ENCODE peak calls at places on chromosome 3, in four cellular contexts. X is fibroblast of mammary gland, Z is WTC11, E is AG09309. I is an unnamed sample.

GRCh38 chr3:39338201-39338600 is 8.7 kb downstream of the CCR8 start:
- DNase-seq in X (no peak), Z (no peak), E (no peak), I (no peak)

GRCh38 chr3:52774901-52775864 is 2.2 kb upstream of the ITIH1 start:
- DNase-seq in X (no peak), Z (no peak), E (no peak), I (no peak)

GRCh38 chr3:136464502-136464901 is 214.4 kb downstream of the PCCB start:
- DNase-seq in X (peak), Z (no peak), E (no peak), I (peak)

GRCh38 chr3:186287723-186288122 is 74.3 kb downstream of the DGKG start:
- DNase-seq in X (peak), Z (no peak), E (peak), I (peak)

GRCh38 chr3:46354984-46355383 is 1.1 kb downstream of the CCR2 start:
- DNase-seq in X (no peak), Z (no peak), E (no peak), I (no peak)

GRCh38 chr3:192851821-192852352 is 65.8 kb downstream of the MB21D2 start:
- DNase-seq in X (peak), Z (no peak), E (no peak), I (peak)

GRCh38 chr3:139427283-139428060 is 38.0 kb upstream of the COPB2 start:
- DNase-seq in X (peak), Z (no peak), E (peak), I (peak)

GRCh38 chr3:147422226-147422933 is 13.2 kb downstream of the ZIC1 start:
- DNase-seq in X (no peak), Z (no peak), E (no peak), I (no peak)

GRCh38 chr3:185823280-185824044 is 1.4 kb downstream of the IGF2BP2 start:
- DNase-seq in X (no peak), Z (peak), E (no peak), I (no peak)

DNA sequence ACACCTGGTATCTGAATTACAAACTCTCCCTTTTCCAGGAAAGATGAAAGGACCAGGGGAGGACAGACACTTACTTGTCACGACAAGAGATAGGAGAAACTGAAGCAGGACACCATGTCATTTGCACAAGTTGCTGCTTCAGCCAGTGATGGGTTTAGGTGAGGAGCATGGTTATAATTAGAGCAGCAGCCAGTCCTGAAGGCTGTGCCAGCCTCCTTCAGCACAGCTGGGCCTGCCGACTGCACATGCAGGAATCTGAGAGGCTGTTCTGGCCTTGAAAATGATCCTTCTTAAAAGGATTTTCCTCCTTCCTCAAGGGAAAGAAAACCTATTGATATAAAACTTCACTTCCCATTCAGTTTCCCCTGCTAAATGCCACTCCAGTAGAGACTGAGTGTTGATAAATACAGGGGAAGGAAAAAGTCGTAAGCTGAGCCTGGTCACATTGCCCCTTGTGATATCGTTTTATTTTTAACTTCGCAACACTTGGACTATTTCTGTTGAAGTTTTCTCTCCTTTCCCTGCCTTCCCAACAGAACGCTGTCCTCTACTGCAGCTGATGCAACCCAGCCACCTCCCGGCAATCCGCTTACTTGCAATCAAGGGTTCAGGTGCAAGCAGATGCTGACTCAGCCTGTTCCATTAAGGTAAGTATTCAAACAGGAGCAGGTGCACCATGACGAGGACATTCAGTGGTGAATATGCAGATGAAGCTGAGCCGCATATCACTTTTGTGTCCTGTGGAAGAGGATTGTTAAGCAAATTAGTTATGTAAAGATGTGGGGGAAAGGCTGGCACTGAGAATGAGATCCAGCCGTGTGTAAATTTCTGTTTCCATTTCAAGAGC is at the start of gene FBXO40:
- DNase-seq in X (no peak), Z (peak), E (no peak), I (peak)
- TF ChIP-seq CTCF in X (no peak), Z (no peak), E (no peak), I (no peak)

DNA sequence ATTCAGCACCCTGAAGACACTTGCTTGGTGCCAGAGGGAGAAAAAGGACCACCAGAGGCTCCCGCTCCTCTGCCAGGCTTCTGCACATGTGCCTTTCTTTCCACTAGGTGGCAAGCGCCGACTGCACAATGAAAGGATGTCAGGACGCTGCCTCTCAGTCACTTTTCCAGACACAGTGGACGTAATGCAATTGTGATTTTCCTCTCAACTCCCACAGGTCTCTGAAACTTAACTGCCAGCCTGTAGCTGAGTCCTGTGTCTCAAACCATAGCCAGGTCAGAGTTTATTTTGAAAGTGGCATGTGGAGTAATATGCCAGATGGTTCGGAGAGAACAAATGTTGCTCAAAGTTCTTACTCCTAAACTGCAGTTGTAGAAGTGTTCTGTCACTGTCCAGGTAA is 162.9 kb downstream of the ITPR1 start:
- DNase-seq in X (peak), Z (peak), E (peak), I (peak)
- TF ChIP-seq CTCF in X (peak), Z (peak), E (peak), I (peak)

GRCh38 chr3:2166552-2166951 is 67.9 kb downstream of the CNTN4 start:
- DNase-seq in X (no peak), Z (no peak), E (no peak), I (no peak)
- TF ChIP-seq CTCF in X (no peak), Z (no peak), E (no peak), I (no peak)

GRCh38 chr3:134883697-134884385 is 88.8 kb downstream of the EPHB1 start:
- DNase-seq in X (peak), Z (no peak), E (no peak), I (peak)

GRCh38 chr3:134880431-134880830 is 85.4 kb downstream of the EPHB1 start:
- DNase-seq in X (no peak), Z (no peak), E (no peak), I (no peak)

GRCh38 chr3:134886991-134887390 is 91.9 kb downstream of the EPHB1 start:
- DNase-seq in X (no peak), Z (no peak), E (no peak), I (no peak)

GRCh38 chr3:134881305-134881704 is 86.2 kb downstream of the EPHB1 start:
- DNase-seq in X (no peak), Z (no peak), E (no peak), I (no peak)

GRCh38 chr3:134885877-134886621 is 91.0 kb downstream of the EPHB1 start:
- DNase-seq in X (peak), Z (no peak), E (peak), I (peak)
- TF ChIP-seq CTCF in X (peak), Z (no peak), E (peak), I (peak)

DNA sequence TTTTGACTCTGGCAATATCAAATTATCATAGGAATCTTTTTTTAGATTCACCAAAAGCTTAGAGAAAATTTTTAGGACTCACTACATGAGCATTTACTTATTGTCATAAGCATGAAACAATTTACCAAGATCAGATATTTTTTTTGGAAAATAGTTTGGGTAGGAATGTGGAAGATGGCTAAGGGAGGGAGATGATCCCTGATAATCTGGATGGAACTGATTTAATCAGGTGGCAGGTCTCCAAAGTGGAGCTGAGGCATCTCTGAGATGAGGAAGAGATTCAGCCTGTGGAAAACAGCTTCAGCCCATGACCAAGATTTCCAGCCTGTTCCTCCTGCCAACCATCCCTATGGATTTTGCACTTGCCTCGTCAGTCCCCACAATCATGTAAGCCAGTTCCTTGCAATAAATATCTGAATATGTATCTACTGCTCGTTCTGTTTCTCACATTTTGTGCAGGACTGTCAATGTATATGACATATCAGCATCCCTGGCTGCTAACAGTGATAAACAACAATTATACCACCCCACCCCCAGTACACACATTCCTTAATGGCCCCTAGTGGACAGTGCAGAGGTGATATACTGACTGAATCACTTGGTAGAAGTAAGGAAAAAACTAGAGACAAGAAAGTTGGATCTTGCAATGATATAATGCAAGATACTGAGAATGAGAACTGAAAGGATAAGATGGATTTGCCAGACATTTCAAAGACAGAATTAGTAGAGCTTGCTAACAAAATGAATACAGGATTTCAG is 183.8 kb downstream of the NEK10 start:
- DNase-seq in X (no peak), Z (no peak), E (no peak), I (no peak)
- TF ChIP-seq CTCF in X (no peak), Z (no peak), E (peak), I (no peak)

GRCh38 chr3:60053518-60054265 is 1003.9 kb upstream of the CFAP20DC start:
- DNase-seq in X (peak), Z (no peak), E (no peak), I (no peak)
- TF ChIP-seq CTCF in X (no peak), Z (no peak), E (no peak), I (no peak)

GRCh38 chr3:13644341-13645082 is 95.6 kb downstream of the FBLN2 start:
- DNase-seq in X (peak), Z (no peak), E (peak), I (peak)

GRCh38 chr3:13647314-13648059 is 98.6 kb downstream of the FBLN2 start:
- DNase-seq in X (peak), Z (no peak), E (peak), I (peak)

GRCh38 chr3:13648744-13649096 is 99.8 kb downstream of the FBLN2 start:
- DNase-seq in X (no peak), Z (no peak), E (no peak), I (no peak)

GRCh38 chr3:13648060-13648743 is 99.3 kb downstream of the FBLN2 start:
- DNase-seq in X (peak), Z (peak), E (peak), I (peak)

DNA sequence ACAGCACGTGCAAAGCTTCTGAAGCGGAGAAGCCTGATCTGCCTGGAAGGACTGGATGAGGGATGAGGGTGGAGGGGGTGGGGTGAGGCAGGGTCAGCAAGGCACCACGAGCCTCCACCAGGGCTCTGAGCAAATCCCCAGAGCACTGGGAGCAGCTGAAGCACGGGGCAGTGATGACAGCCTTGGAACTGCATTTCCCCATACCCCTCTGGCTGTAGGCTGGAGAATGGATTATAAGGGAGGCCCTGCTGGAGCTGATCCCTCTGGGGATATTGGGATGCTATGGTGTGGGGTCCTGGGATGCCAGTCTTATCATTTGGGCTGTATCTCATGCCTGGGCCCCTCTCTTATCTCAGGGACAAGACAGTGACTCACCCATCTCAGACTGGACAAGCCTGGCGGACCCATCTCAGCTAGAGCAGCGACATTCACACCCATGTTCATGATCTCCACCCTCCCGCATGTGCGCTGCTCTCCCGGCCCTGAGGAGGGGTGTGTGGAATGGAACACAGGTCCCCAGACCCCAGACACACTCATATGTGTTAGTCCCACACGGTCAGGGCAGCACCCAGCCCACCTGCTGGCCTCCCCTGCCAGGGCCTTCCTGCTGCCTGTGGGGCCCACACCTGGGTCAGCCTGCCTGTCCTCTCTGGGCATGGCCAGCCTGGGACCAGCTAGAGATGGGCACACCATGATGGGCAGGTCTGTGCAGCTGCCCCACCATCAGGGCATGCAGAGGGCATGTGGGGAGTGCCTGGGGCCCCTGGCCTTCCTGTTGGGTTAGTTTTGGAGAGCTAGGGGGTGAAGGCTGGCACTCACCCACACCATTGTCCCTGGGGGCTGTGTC is 97.1 kb downstream of the FBLN2 start:
- DNase-seq in X (no peak), Z (no peak), E (no peak), I (no peak)
- TF ChIP-seq CTCF in X (no peak), Z (no peak), E (no peak), I (no peak)

DNA sequence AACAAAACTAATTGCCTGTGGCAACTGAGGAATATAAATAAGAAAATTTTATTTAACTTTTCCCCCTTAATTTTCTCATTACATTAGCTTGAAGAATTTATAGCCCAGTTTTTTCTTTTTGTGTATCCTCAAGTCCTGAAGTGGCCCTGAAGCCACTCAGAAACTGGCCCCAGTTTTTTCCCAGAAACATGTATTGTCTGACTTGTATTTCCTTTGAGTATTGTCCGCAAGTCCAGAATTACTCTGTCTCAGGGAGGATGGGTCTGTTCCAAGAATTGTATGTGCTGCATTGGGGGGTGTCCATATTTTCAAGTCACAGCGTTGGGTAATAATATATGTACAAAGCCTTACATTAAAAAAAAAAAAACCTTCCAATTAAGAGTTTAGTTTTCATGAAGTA is 149.7 kb upstream of the IL12A start:
- DNase-seq in X (no peak), Z (no peak), E (no peak), I (no peak)
- TF ChIP-seq CTCF in X (no peak), Z (no peak), E (no peak), I (no peak)

GRCh38 chr3:119161240-119161639 is 12.2 kb upstream of the UPK1B start:
- DNase-seq in X (no peak), Z (no peak), E (no peak), I (no peak)
- TF ChIP-seq CTCF in X (no peak), Z (no peak), E (no peak), I (no peak)

GRCh38 chr3:30779686-30780287 is 114.7 kb downstream of the GADL1 start:
- DNase-seq in X (peak), Z (peak), E (no peak), I (peak)
- TF ChIP-seq CTCF in X (peak), Z (peak), E (peak), I (peak)

I was measured in foreskin fibroblast.